ENCODE peak calls at places on chromosomes 6 and 20, in five cellular contexts. S, A, H, R and U are unnamed samples.

GRCh38 chr6:10561566-10562088 is 40.5 kb downstream of the GCNT2 start:
- DNase-seq in H (peak), A (no peak), R (no peak), S (no peak), U (no peak)

GRCh38 chr6:37919417-37920157 is 100.1 kb downstream of the ZFAND3 start:
- DNase-seq in S (no peak), A (peak), R (no peak), H (no peak), U (no peak)

GRCh38 chr6:81694214-81694613 is 58.3 kb downstream of the TENT5A start:
- DNase-seq in A (no peak), S (no peak), H (no peak), R (no peak), U (peak)

GRCh38 chr20:34495307-34495706 is 20.9 kb upstream of the DYNLRB1 start:
- DNase-seq in A (no peak), S (no peak), H (no peak), R (no peak), U (no peak)

GRCh38 chr20:37755665-37756064 is 61.8 kb downstream of the CTNNBL1 start:
- DNase-seq in A (no peak), H (no peak), S (no peak), R (no peak), U (no peak)

GRCh38 chr20:35595901-35596300 is 19.7 kb upstream of the SPAG4 start:
- DNase-seq in A (no peak), S (no peak), R (no peak), H (no peak), U (no peak)

GRCh38 chr6:73732845-73733675 is 37.1 kb downstream of the CD109 start:
- DNase-seq in A (peak), R (peak), H (peak), S (peak), U (peak)

GRCh38 chr6:13216236-13216933 is 112.0 kb downstream of the TBC1D7 start:
- DNase-seq in A (no peak), R (no peak), S (no peak), H (no peak), U (no peak)

GRCh38 chr6:102766946-102767345 is 1373.4 kb downstream of the GRIK2 start:
- DNase-seq in A (peak), R (no peak), H (no peak), S (no peak), U (no peak)

GRCh38 chr20:51156041-51156795 is 133.3 kb upstream of the KCNG1 start:
- DNase-seq in A (peak), S (no peak), H (no peak), R (no peak), U (no peak)

GRCh38 chr20:37880726-37881591 is 22.0 kb upstream of the VSTM2L start:
- DNase-seq in S (peak), A (no peak), R (no peak), H (no peak), U (peak)

GRCh38 chr6:79421707-79422484 is 115.3 kb downstream of the LCA5 start:
- DNase-seq in H (peak), A (peak), R (no peak), S (peak), U (peak)

GRCh38 chr20:4171538-4172116 is 156.3 kb upstream of the RNF24 start:
- DNase-seq in R (no peak), S (no peak), A (peak), H (peak), U (peak)

GRCh38 chr20:40673442-40673841 is 15.6 kb downstream of the MAFB start:
- DNase-seq in H (no peak), R (no peak), A (no peak), S (no peak), U (no peak)

GRCh38 chr6:44966449-44967091 is 361.6 kb upstream of the RUNX2 start:
- DNase-seq in H (peak), A (peak), S (no peak), R (no peak), U (peak)

GRCh38 chr6:107690864-107691661 is 133.1 kb downstream of the SCML4 start:
- DNase-seq in S (no peak), A (peak), H (no peak), R (no peak), U (no peak)

GRCh38 chr6:159071843-159072769 is 27.3 kb upstream of the TAGAP start:
- DNase-seq in H (no peak), S (no peak), R (no peak), A (no peak), U (no peak)

GRCh38 chr20:32522525-32522774 is 62.7 kb downstream of the NOL4L start:
- DNase-seq in R (no peak), S (no peak), A (no peak), H (no peak), U (peak)

GRCh38 chr6:141848029-141848890 is 284.5 kb upstream of the GJE1 start:
- DNase-seq in H (no peak), R (no peak), S (no peak), A (peak), U (no peak)

GRCh38 chr6:99334526-99335127 is 14.8 kb downstream of the FAXC start:
- DNase-seq in A (peak), S (no peak), H (peak), R (no peak), U (peak)

GRCh38 chr6:35382015-35382414 is 39.7 kb downstream of the PPARD start:
- DNase-seq in S (no peak), A (no peak), H (no peak), R (no peak), U (no peak)

GRCh38 chr6:4350571-4351505 is 215.5 kb upstream of the ECI2 start:
- DNase-seq in A (peak), S (peak), H (peak), R (no peak), U (no peak)

GRCh38 chr20:47784599-47785320 is 521 bp downstream of the SULF2 start:
- DNase-seq in R (no peak), S (peak), H (peak), A (peak), U (no peak)

GRCh38 chr20:45456632-45457031 is 12.9 kb upstream of the WFDC2 start:
- DNase-seq in H (peak), S (no peak), A (no peak), R (no peak), U (peak)

GRCh38 chr6:47133230-47134000 is 91.3 kb upstream of the ADGRF1 start:
- DNase-seq in S (no peak), H (no peak), A (no peak), R (no peak), U (peak)

GRCh38 chr20:35490736-35491181 is 35.4 kb downstream of the CEP250 start:
- DNase-seq in A (no peak), R (peak), S (no peak), H (no peak), U (no peak)

GRCh38 chr6:11144393-11144829 is 32.9 kb upstream of the ERVFRD-1 start:
- DNase-seq in H (peak), S (peak), A (peak), R (peak), U (peak)

GRCh38 chr6:43858161-43859153 is 88.4 kb downstream of the VEGFA start:
- DNase-seq in H (no peak), R (no peak), A (no peak), S (no peak), U (no peak)

GRCh38 chr6:155004576-155005345 is 9.6 kb downstream of the TIAM2 start:
- DNase-seq in A (no peak), R (no peak), S (no peak), H (no peak), U (no peak)

GRCh38 chr6:130134594-130134993 is 88.2 kb downstream of the SAMD3 start:
- DNase-seq in A (no peak), R (no peak), H (no peak), S (no peak), U (no peak)

GRCh38 chr20:60583741-60584140 is 625.5 kb downstream of the CDH26 start:
- DNase-seq in S (no peak), H (no peak), R (no peak), A (no peak), U (no peak)

GRCh38 chr20:24999568-24999967 is 7.0 kb upstream of the APMAP start:
- DNase-seq in R (no peak), S (no peak), A (no peak), H (no peak), U (no peak)

GRCh38 chr6:43142101-43142500 is 29.0 kb upstream of the SRF start:
- DNase-seq in H (no peak), S (no peak), R (no peak), A (no peak), U (no peak)